ENCODE peak calls at places on chromosome 1, in nine cellular contexts. One of them, this sample, is unnamed.

GRCh38 chr1:156090822-156091188 is 8.5 kb upstream of the MEX3A start:
- DNase-seq in prostate gland: peak
- DNase-seq in thoracic aorta: no peak
- DNase-seq in NAMALWA: peak
- DNase-seq in A172: peak
- DNase-seq in memory B cell: peak
- DNase-seq in CD8-positive, alpha-beta memory T cell: peak
- DNase-seq in NCI-H1092: peak
- DNase-seq in stimulated activated CD4-positive, alpha-beta T cell treated with anti-CD3 and anti-CD28 coated beads, Interleukin-1b, Interleukin-23, amount 100 ng/mL, for 1 hour: peak
- DNase-seq in this sample: peak

GRCh38 chr1:236809133-236809532 is 14.0 kb downstream of the MTR start:
- DNase-seq in prostate gland: no peak
- DNase-seq in thoracic aorta: no peak
- DNase-seq in NAMALWA: no peak
- DNase-seq in A172: no peak
- DNase-seq in memory B cell: no peak
- DNase-seq in CD8-positive, alpha-beta memory T cell: no peak
- DNase-seq in NCI-H1092: no peak
- DNase-seq in stimulated activated CD4-positive, alpha-beta T cell treated with anti-CD3 and anti-CD28 coated beads, Interleukin-1b, Interleukin-23, amount 100 ng/mL, for 1 hour: no peak
- DNase-seq in this sample: no peak

GRCh38 chr1:109256085-109256484 is 6.7 kb downstream of the CELSR2 start:
- DNase-seq in prostate gland: no peak
- DNase-seq in thoracic aorta: no peak
- DNase-seq in NAMALWA: no peak
- DNase-seq in A172: no peak
- DNase-seq in memory B cell: no peak
- DNase-seq in CD8-positive, alpha-beta memory T cell: no peak
- DNase-seq in NCI-H1092: no peak
- DNase-seq in stimulated activated CD4-positive, alpha-beta T cell treated with anti-CD3 and anti-CD28 coated beads, Interleukin-1b, Interleukin-23, amount 100 ng/mL, for 1 hour: no peak
- DNase-seq in this sample: no peak

GRCh38 chr1:218459450-218459849 is 114.3 kb downstream of the TGFB2 start:
- DNase-seq in prostate gland: no peak
- DNase-seq in thoracic aorta: no peak
- DNase-seq in NAMALWA: no peak
- DNase-seq in A172: peak
- DNase-seq in memory B cell: no peak
- DNase-seq in CD8-positive, alpha-beta memory T cell: no peak
- DNase-seq in NCI-H1092: no peak
- DNase-seq in stimulated activated CD4-positive, alpha-beta T cell treated with anti-CD3 and anti-CD28 coated beads, Interleukin-1b, Interleukin-23, amount 100 ng/mL, for 1 hour: no peak
- DNase-seq in this sample: no peak

GRCh38 chr1:230728710-230729392 is 14.9 kb upstream of the AGT start:
- DNase-seq in prostate gland: no peak
- DNase-seq in thoracic aorta: no peak
- DNase-seq in NAMALWA: no peak
- DNase-seq in A172: no peak
- DNase-seq in memory B cell: no peak
- DNase-seq in CD8-positive, alpha-beta memory T cell: no peak
- DNase-seq in NCI-H1092: peak
- DNase-seq in stimulated activated CD4-positive, alpha-beta T cell treated with anti-CD3 and anti-CD28 coated beads, Interleukin-1b, Interleukin-23, amount 100 ng/mL, for 1 hour: no peak
- DNase-seq in this sample: no peak

GRCh38 chr1:246078126-246078887 is 428.8 kb downstream of the SMYD3 start:
- DNase-seq in prostate gland: no peak
- DNase-seq in thoracic aorta: no peak
- DNase-seq in NAMALWA: no peak
- DNase-seq in A172: no peak
- DNase-seq in memory B cell: no peak
- DNase-seq in CD8-positive, alpha-beta memory T cell: no peak
- DNase-seq in NCI-H1092: no peak
- DNase-seq in stimulated activated CD4-positive, alpha-beta T cell treated with anti-CD3 and anti-CD28 coated beads, Interleukin-1b, Interleukin-23, amount 100 ng/mL, for 1 hour: no peak
- DNase-seq in this sample: no peak

GRCh38 chr1:200124309-200124708 is 96.8 kb downstream of the NR5A2 start:
- DNase-seq in prostate gland: no peak
- DNase-seq in thoracic aorta: no peak
- DNase-seq in NAMALWA: no peak
- DNase-seq in A172: no peak
- DNase-seq in memory B cell: no peak
- DNase-seq in CD8-positive, alpha-beta memory T cell: no peak
- DNase-seq in NCI-H1092: no peak
- DNase-seq in stimulated activated CD4-positive, alpha-beta T cell treated with anti-CD3 and anti-CD28 coated beads, Interleukin-1b, Interleukin-23, amount 100 ng/mL, for 1 hour: no peak
- DNase-seq in this sample: no peak

GRCh38 chr1:147669475-147670318 is 627 bp downstream of the ACP6 start:
- DNase-seq in prostate gland: peak
- DNase-seq in thoracic aorta: no peak
- DNase-seq in NAMALWA: peak
- DNase-seq in A172: peak
- DNase-seq in memory B cell: peak
- DNase-seq in CD8-positive, alpha-beta memory T cell: no peak
- DNase-seq in NCI-H1092: no peak
- DNase-seq in stimulated activated CD4-positive, alpha-beta T cell treated with anti-CD3 and anti-CD28 coated beads, Interleukin-1b, Interleukin-23, amount 100 ng/mL, for 1 hour: peak
- DNase-seq in this sample: peak

GRCh38 chr1:172638885-172639831 is 19.7 kb upstream of the FASLG start:
- DNase-seq in prostate gland: no peak
- DNase-seq in thoracic aorta: no peak
- DNase-seq in NAMALWA: no peak
- DNase-seq in A172: peak
- DNase-seq in memory B cell: no peak
- DNase-seq in CD8-positive, alpha-beta memory T cell: peak
- DNase-seq in NCI-H1092: no peak
- DNase-seq in stimulated activated CD4-positive, alpha-beta T cell treated with anti-CD3 and anti-CD28 coated beads, Interleukin-1b, Interleukin-23, amount 100 ng/mL, for 1 hour: peak
- DNase-seq in this sample: no peak

GRCh38 chr1:52602328-52603300 is at the start of gene GPX7:
- DNase-seq in prostate gland: peak
- DNase-seq in thoracic aorta: no peak
- DNase-seq in NAMALWA: no peak
- DNase-seq in A172: no peak
- DNase-seq in memory B cell: peak
- DNase-seq in CD8-positive, alpha-beta memory T cell: peak
- DNase-seq in NCI-H1092: peak
- DNase-seq in stimulated activated CD4-positive, alpha-beta T cell treated with anti-CD3 and anti-CD28 coated beads, Interleukin-1b, Interleukin-23, amount 100 ng/mL, for 1 hour: peak
- DNase-seq in this sample: peak

GRCh38 chr1:39065542-39065941 is 39.4 kb downstream of the NDUFS5 start:
- DNase-seq in prostate gland: peak
- DNase-seq in thoracic aorta: no peak
- DNase-seq in NAMALWA: no peak
- DNase-seq in A172: no peak
- DNase-seq in memory B cell: no peak
- DNase-seq in CD8-positive, alpha-beta memory T cell: no peak
- DNase-seq in NCI-H1092: no peak
- DNase-seq in stimulated activated CD4-positive, alpha-beta T cell treated with anti-CD3 and anti-CD28 coated beads, Interleukin-1b, Interleukin-23, amount 100 ng/mL, for 1 hour: no peak
- DNase-seq in this sample: no peak

GRCh38 chr1:190439447-190439846 is 38.2 kb downstream of the BRINP3 start:
- DNase-seq in prostate gland: no peak
- DNase-seq in thoracic aorta: no peak
- DNase-seq in NAMALWA: no peak
- DNase-seq in A172: no peak
- DNase-seq in memory B cell: no peak
- DNase-seq in CD8-positive, alpha-beta memory T cell: no peak
- DNase-seq in NCI-H1092: no peak
- DNase-seq in stimulated activated CD4-positive, alpha-beta T cell treated with anti-CD3 and anti-CD28 coated beads, Interleukin-1b, Interleukin-23, amount 100 ng/mL, for 1 hour: no peak
- DNase-seq in this sample: no peak

GRCh38 chr1:181140891-181141290 is 52.4 kb downstream of the IER5 start:
- DNase-seq in prostate gland: no peak
- DNase-seq in thoracic aorta: no peak
- DNase-seq in NAMALWA: no peak
- DNase-seq in A172: no peak
- DNase-seq in memory B cell: no peak
- DNase-seq in CD8-positive, alpha-beta memory T cell: no peak
- DNase-seq in NCI-H1092: no peak
- DNase-seq in stimulated activated CD4-positive, alpha-beta T cell treated with anti-CD3 and anti-CD28 coated beads, Interleukin-1b, Interleukin-23, amount 100 ng/mL, for 1 hour: no peak
- DNase-seq in this sample: no peak

GRCh38 chr1:168083456-168084325 is 53.0 kb downstream of the GPR161 start:
- DNase-seq in prostate gland: no peak
- DNase-seq in thoracic aorta: no peak
- DNase-seq in NAMALWA: no peak
- DNase-seq in A172: no peak
- DNase-seq in memory B cell: no peak
- DNase-seq in CD8-positive, alpha-beta memory T cell: no peak
- DNase-seq in NCI-H1092: no peak
- DNase-seq in stimulated activated CD4-positive, alpha-beta T cell treated with anti-CD3 and anti-CD28 coated beads, Interleukin-1b, Interleukin-23, amount 100 ng/mL, for 1 hour: no peak
- DNase-seq in this sample: no peak

GRCh38 chr1:207866471-207867135 is 44.3 kb downstream of the CD34 start:
- DNase-seq in prostate gland: peak
- DNase-seq in thoracic aorta: peak
- DNase-seq in NAMALWA: no peak
- DNase-seq in A172: no peak
- DNase-seq in memory B cell: no peak
- DNase-seq in CD8-positive, alpha-beta memory T cell: no peak
- DNase-seq in NCI-H1092: no peak
- DNase-seq in stimulated activated CD4-positive, alpha-beta T cell treated with anti-CD3 and anti-CD28 coated beads, Interleukin-1b, Interleukin-23, amount 100 ng/mL, for 1 hour: no peak
- DNase-seq in this sample: no peak

GRCh38 chr1:208615356-208615755 is 371.2 kb upstream of the PLXNA2 start:
- DNase-seq in prostate gland: no peak
- DNase-seq in thoracic aorta: no peak
- DNase-seq in NAMALWA: no peak
- DNase-seq in A172: no peak
- DNase-seq in memory B cell: no peak
- DNase-seq in CD8-positive, alpha-beta memory T cell: no peak
- DNase-seq in NCI-H1092: no peak
- DNase-seq in stimulated activated CD4-positive, alpha-beta T cell treated with anti-CD3 and anti-CD28 coated beads, Interleukin-1b, Interleukin-23, amount 100 ng/mL, for 1 hour: no peak
- DNase-seq in this sample: no peak

GRCh38 chr1:169460193-169460833 is 25.4 kb downstream of the SLC19A2 start:
- DNase-seq in prostate gland: no peak
- DNase-seq in thoracic aorta: no peak
- DNase-seq in NAMALWA: no peak
- DNase-seq in A172: no peak
- DNase-seq in memory B cell: no peak
- DNase-seq in CD8-positive, alpha-beta memory T cell: no peak
- DNase-seq in NCI-H1092: no peak
- DNase-seq in stimulated activated CD4-positive, alpha-beta T cell treated with anti-CD3 and anti-CD28 coated beads, Interleukin-1b, Interleukin-23, amount 100 ng/mL, for 1 hour: no peak
- DNase-seq in this sample: peak

GRCh38 chr1:13829152-13829769 is 129.3 kb downstream of the PRDM2 start:
- DNase-seq in prostate gland: peak
- DNase-seq in thoracic aorta: no peak
- DNase-seq in NAMALWA: no peak
- DNase-seq in A172: no peak
- DNase-seq in memory B cell: no peak
- DNase-seq in CD8-positive, alpha-beta memory T cell: no peak
- DNase-seq in NCI-H1092: no peak
- DNase-seq in stimulated activated CD4-positive, alpha-beta T cell treated with anti-CD3 and anti-CD28 coated beads, Interleukin-1b, Interleukin-23, amount 100 ng/mL, for 1 hour: no peak
- DNase-seq in this sample: no peak

GRCh38 chr1:115669886-115670285 is 28.1 kb downstream of the VANGL1 start:
- DNase-seq in prostate gland: no peak
- DNase-seq in thoracic aorta: no peak
- DNase-seq in NAMALWA: no peak
- DNase-seq in A172: no peak
- DNase-seq in memory B cell: no peak
- DNase-seq in CD8-positive, alpha-beta memory T cell: no peak
- DNase-seq in NCI-H1092: no peak
- DNase-seq in stimulated activated CD4-positive, alpha-beta T cell treated with anti-CD3 and anti-CD28 coated beads, Interleukin-1b, Interleukin-23, amount 100 ng/mL, for 1 hour: no peak
- DNase-seq in this sample: no peak

GRCh38 chr1:177937931-177938330 is 31.9 kb downstream of the SEC16B start:
- DNase-seq in prostate gland: no peak
- DNase-seq in thoracic aorta: no peak
- DNase-seq in NAMALWA: no peak
- DNase-seq in A172: no peak
- DNase-seq in memory B cell: no peak
- DNase-seq in CD8-positive, alpha-beta memory T cell: no peak
- DNase-seq in NCI-H1092: no peak
- DNase-seq in stimulated activated CD4-positive, alpha-beta T cell treated with anti-CD3 and anti-CD28 coated beads, Interleukin-1b, Interleukin-23, amount 100 ng/mL, for 1 hour: no peak
- DNase-seq in this sample: no peak

GRCh38 chr1:100115524-100115923 is 17.2 kb downstream of the SASS6 start:
- DNase-seq in prostate gland: no peak
- DNase-seq in thoracic aorta: no peak
- DNase-seq in NAMALWA: no peak
- DNase-seq in A172: no peak
- DNase-seq in memory B cell: no peak
- DNase-seq in CD8-positive, alpha-beta memory T cell: no peak
- DNase-seq in NCI-H1092: no peak
- DNase-seq in stimulated activated CD4-positive, alpha-beta T cell treated with anti-CD3 and anti-CD28 coated beads, Interleukin-1b, Interleukin-23, amount 100 ng/mL, for 1 hour: no peak
- DNase-seq in this sample: no peak

GRCh38 chr1:197462539-197462938 is 194.5 kb downstream of the CRB1 start:
- DNase-seq in prostate gland: no peak
- DNase-seq in thoracic aorta: no peak
- DNase-seq in NAMALWA: no peak
- DNase-seq in A172: no peak
- DNase-seq in memory B cell: no peak
- DNase-seq in CD8-positive, alpha-beta memory T cell: no peak
- DNase-seq in NCI-H1092: no peak
- DNase-seq in stimulated activated CD4-positive, alpha-beta T cell treated with anti-CD3 and anti-CD28 coated beads, Interleukin-1b, Interleukin-23, amount 100 ng/mL, for 1 hour: no peak
- DNase-seq in this sample: no peak

GRCh38 chr1:146049436-146049835 is 27.9 kb upstream of the HJV start:
- DNase-seq in prostate gland: no peak
- DNase-seq in thoracic aorta: no peak
- DNase-seq in NAMALWA: no peak
- DNase-seq in A172: no peak
- DNase-seq in memory B cell: no peak
- DNase-seq in CD8-positive, alpha-beta memory T cell: no peak
- DNase-seq in NCI-H1092: no peak
- DNase-seq in stimulated activated CD4-positive, alpha-beta T cell treated with anti-CD3 and anti-CD28 coated beads, Interleukin-1b, Interleukin-23, amount 100 ng/mL, for 1 hour: no peak
- DNase-seq in this sample: no peak

GRCh38 chr1:54275349-54275748 is 75.4 kb downstream of the MRPL37 start:
- DNase-seq in prostate gland: peak
- DNase-seq in thoracic aorta: peak
- DNase-seq in NAMALWA: no peak
- DNase-seq in A172: peak
- DNase-seq in memory B cell: no peak
- DNase-seq in CD8-positive, alpha-beta memory T cell: no peak
- DNase-seq in NCI-H1092: no peak
- DNase-seq in stimulated activated CD4-positive, alpha-beta T cell treated with anti-CD3 and anti-CD28 coated beads, Interleukin-1b, Interleukin-23, amount 100 ng/mL, for 1 hour: no peak
- DNase-seq in this sample: no peak

GRCh38 chr1:225752245-225752644 is 25.4 kb upstream of the SRP9 start:
- DNase-seq in prostate gland: no peak
- DNase-seq in thoracic aorta: no peak
- DNase-seq in NAMALWA: no peak
- DNase-seq in A172: no peak
- DNase-seq in memory B cell: no peak
- DNase-seq in CD8-positive, alpha-beta memory T cell: no peak
- DNase-seq in NCI-H1092: no peak
- DNase-seq in stimulated activated CD4-positive, alpha-beta T cell treated with anti-CD3 and anti-CD28 coated beads, Interleukin-1b, Interleukin-23, amount 100 ng/mL, for 1 hour: no peak
- DNase-seq in this sample: no peak

GRCh38 chr1:100927276-100927675 is 31.4 kb downstream of the SLC30A7 start:
- DNase-seq in prostate gland: no peak
- DNase-seq in thoracic aorta: no peak
- DNase-seq in NAMALWA: no peak
- DNase-seq in A172: no peak
- DNase-seq in memory B cell: no peak
- DNase-seq in CD8-positive, alpha-beta memory T cell: peak
- DNase-seq in NCI-H1092: no peak
- DNase-seq in stimulated activated CD4-positive, alpha-beta T cell treated with anti-CD3 and anti-CD28 coated beads, Interleukin-1b, Interleukin-23, amount 100 ng/mL, for 1 hour: no peak
- DNase-seq in this sample: no peak

This sample was measured in naive B cell.